ENCODE peak calls at places on chromosomes 7 and 10, in six cellular contexts. L, M, H, E, A and S are unnamed samples.

GRCh38 chr7:147803625-147804024 is 786.9 kb upstream of the C7orf33 start:
- DNase-seq in L (no peak), M (no peak), H (no peak), E (no peak), A (no peak), S (no peak)

GRCh38 chr10:110485541-110485940 is 12.2 kb upstream of the DUSP5 start:
- DNase-seq in L (no peak), M (no peak), H (no peak), E (no peak), A (no peak), S (no peak)

GRCh38 chr10:43653746-43654145 is 5.1 kb upstream of the ZNF32 start:
- DNase-seq in L (no peak), M (no peak), H (peak), E (no peak), A (no peak), S (no peak)

GRCh38 chr10:33196377-33196706 is 138.1 kb downstream of the NRP1 start:
- DNase-seq in L (no peak), M (no peak), H (no peak), E (no peak), A (no peak), S (no peak)

GRCh38 chr10:33162248-33162575 is 172.3 kb downstream of the NRP1 start:
- DNase-seq in L (no peak), M (no peak), H (no peak), E (no peak), A (no peak), S (no peak)

GRCh38 chr7:39691821-39692220 is 68.4 kb downstream of the RALA start:
- DNase-seq in L (no peak), M (no peak), H (peak), E (no peak), A (no peak), S (no peak)

GRCh38 chr10:58981846-58982245 is 194.6 kb upstream of the PHYHIPL start:
- DNase-seq in L (no peak), M (no peak), H (no peak), E (no peak), A (no peak), S (no peak)

GRCh38 chr7:74203157-74203556 is 6.6 kb upstream of the LAT2 start:
- DNase-seq in L (no peak), M (peak), H (peak), E (peak), A (no peak), S (no peak)

GRCh38 chr7:156932006-156932405 is 17.5 kb upstream of the NOM1 start:
- DNase-seq in L (no peak), M (no peak), H (no peak), E (no peak), A (no peak), S (no peak)

GRCh38 chr10:74234569-74234968 is 83.5 kb downstream of the ADK start:
- DNase-seq in L (no peak), M (no peak), H (no peak), E (no peak), A (peak), S (no peak)

GRCh38 chr7:151439855-151440798 is at the start of gene CRYGN:
- DNase-seq in L (no peak), M (peak), H (no peak), E (no peak), A (peak), S (no peak)

GRCh38 chr7:50092579-50093411 is at the start of gene ZPBP:
- DNase-seq in L (peak), M (peak), H (peak), E (peak), A (peak), S (no peak)

GRCh38 chr7:101248276-101248675 is 3.4 kb upstream of the FIS1 start:
- DNase-seq in L (no peak), M (no peak), H (no peak), E (no peak), A (no peak), S (no peak)

GRCh38 chr10:6083523-6084475 is 5.0 kb upstream of the RBM17 start:
- DNase-seq in L (no peak), M (no peak), H (peak), E (no peak), A (peak), S (no peak)

GRCh38 chr10:72637398-72637857 is 11.5 kb upstream of the MICU1 start:
- DNase-seq in L (no peak), M (no peak), H (peak), E (peak), A (no peak), S (no peak)

GRCh38 chr7:52634996-52635395 is 400.4 kb upstream of the POM121L12 start:
- DNase-seq in L (peak), M (peak), H (peak), E (no peak), A (no peak), S (no peak)

GRCh38 chr10:124493191-124493936 is 31.7 kb downstream of the LHPP start:
- DNase-seq in L (no peak), M (no peak), H (no peak), E (no peak), A (no peak), S (no peak)

GRCh38 chr7:18177815-18178660 is 150.4 kb upstream of the PRPS1L1 start:
- DNase-seq in L (no peak), M (peak), H (peak), E (no peak), A (no peak), S (no peak)

GRCh38 chr10:98301664-98302319 is 33.8 kb upstream of the LOXL4 start:
- DNase-seq in L (no peak), M (no peak), H (no peak), E (no peak), A (no peak), S (no peak)

GRCh38 chr7:134625571-134625970 is 21.1 kb upstream of the BPGM start:
- DNase-seq in L (no peak), M (no peak), H (peak), E (no peak), A (no peak), S (no peak)

GRCh38 chr10:117903854-117904253 is 142.9 kb downstream of the RAB11FIP2 start:
- DNase-seq in L (no peak), M (no peak), H (no peak), E (no peak), A (no peak), S (no peak)

GRCh38 chr10:97713828-97714400 is 384 bp downstream of the MARVELD1 start:
- DNase-seq in L (peak), M (peak), H (peak), E (peak), A (peak), S (peak)

GRCh38 chr7:136086712-136087111 is 109.6 kb upstream of the MTPN start:
- DNase-seq in L (peak), M (peak), H (peak), E (peak), A (peak), S (peak)

GRCh38 chr10:21195149-21195731 is 298.1 kb upstream of the NEBL start:
- DNase-seq in L (no peak), M (no peak), H (no peak), E (no peak), A (no peak), S (no peak)

GRCh38 chr10:102410427-102411073 is 8.0 kb downstream of the PSD start:
- DNase-seq in L (peak), M (peak), H (no peak), E (no peak), A (peak), S (no peak)

DNA sequence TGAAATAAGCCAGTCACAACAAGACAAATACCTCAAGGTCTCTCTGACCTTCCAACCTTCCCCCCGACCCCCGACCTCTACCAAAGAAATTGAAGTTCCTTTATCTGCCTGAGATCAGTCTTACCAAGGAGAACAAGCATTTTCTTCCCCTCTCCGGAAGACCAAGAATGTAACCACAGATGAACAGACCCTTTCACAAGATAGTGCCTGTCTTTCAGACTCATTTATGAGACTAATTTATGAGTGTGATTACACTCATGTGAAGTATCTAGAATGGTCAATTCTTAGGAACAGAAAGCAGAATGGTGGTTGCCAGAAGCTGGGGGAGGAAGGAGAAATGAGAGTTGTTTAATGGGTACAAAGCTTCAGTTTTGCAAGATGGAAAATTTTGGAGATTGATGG is 108.9 kb upstream of the MKLN1 start:
- DNase-seq in L (no peak), M (no peak), H (no peak), E (no peak), A (no peak), S (no peak)
- H3K27ac ChIP-seq in L (peak), M (no peak), H (no peak), E (peak), A (no peak), S (peak)

GRCh38 chr7:126450269-126450671 is 802.5 kb downstream of the GRM8 start:
- DNase-seq in L (no peak), M (no peak), H (peak), E (no peak), A (no peak), S (no peak)
- H3K27ac ChIP-seq in L (no peak), M (no peak), H (no peak), E (peak), A (no peak), S (no peak)

DNA sequence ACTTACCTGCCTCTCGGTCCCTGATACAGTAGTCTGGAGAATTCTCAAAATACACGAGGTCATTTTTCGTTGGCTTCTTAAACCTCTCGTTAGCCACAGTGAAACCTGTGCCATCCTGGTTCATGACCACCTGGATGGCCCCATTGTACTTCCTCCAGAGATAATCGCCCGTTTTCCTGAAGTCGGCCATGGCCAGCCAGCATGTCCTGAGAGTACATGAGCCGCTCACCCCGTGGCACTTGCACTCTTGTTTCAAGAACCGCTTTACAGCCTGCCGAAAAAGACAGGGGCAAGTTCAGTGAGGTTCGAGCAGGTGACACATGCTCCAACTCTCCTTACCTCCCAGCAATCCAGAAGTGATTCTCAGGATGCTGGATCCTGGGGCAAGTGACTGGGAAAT is 25.3 kb downstream of the WNT2 start:
- DNase-seq in L (no peak), M (no peak), H (no peak), E (no peak), A (no peak), S (no peak)
- H3K27ac ChIP-seq in L (no peak), M (no peak), H (no peak), E (no peak), A (no peak), S (no peak)

DNA sequence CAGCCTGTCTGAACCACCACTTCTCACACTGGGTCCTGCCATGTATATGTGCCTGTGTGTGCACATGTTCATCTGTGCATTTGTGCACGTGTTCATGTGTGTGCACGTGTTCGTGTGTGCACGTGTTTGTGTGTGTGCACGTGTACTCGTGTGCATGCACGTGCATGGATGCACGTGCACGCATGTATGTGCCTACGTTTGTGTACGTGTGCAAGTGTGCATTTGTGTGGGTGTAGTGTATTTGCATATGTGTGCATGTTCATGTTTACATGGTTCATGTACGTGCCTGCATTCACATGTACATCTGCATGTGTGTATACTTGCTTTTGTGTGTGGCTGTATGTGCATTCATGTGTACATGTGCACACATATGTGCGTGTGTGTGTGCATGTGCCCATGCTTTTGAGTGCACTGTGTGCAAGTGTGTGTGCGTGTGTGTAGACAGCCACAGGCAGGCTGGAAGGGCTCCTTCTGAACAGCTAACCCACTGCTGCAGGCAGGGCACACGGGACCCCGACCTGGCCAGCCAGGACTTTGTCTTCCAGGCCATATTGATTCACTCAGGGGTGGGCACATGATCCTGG is 28.2 kb downstream of the SLC29A4 start:
- DNase-seq in L (no peak), M (no peak), H (no peak), E (no peak), A (no peak), S (no peak)
- H3K27ac ChIP-seq in L (no peak), M (no peak), H (no peak), E (no peak), A (no peak), S (no peak)

GRCh38 chr10:24207781-24208611 is 942 bp upstream of the KIAA1217 start:
- DNase-seq in L (no peak), M (peak), H (peak), E (peak), A (no peak), S (no peak)

GRCh38 chr10:24205846-24206245 is 3.1 kb upstream of the KIAA1217 start:
- DNase-seq in L (no peak), M (no peak), H (peak), E (no peak), A (no peak), S (no peak)

GRCh38 chr10:24208661-24209420 is at the start of gene KIAA1217:
- DNase-seq in L (no peak), M (peak), H (peak), E (peak), A (no peak), S (peak)

GRCh38 chr10:24206926-24207701 is 1.8 kb upstream of the KIAA1217 start:
- DNase-seq in L (no peak), M (peak), H (no peak), E (no peak), A (no peak), S (no peak)

DNA sequence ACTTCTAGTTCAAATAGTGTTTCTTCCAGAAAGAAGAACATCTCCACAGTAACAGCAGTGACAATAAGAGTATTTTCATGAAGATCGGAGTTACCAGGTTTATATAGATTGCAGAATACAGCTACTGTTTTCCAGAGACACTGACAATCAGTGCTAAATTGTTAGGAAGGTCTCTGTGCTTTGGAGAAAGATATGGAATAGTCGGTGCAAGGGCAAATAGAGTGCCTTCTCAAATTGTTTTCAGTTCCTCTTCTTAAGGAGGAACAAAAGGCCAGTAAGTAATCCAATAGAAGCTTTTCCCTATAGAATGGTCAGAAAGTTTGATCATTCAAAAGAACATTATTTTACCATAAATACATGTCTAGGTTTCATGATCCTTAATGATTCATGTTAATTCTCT is 2.6 kb upstream of the KIAA1217 start:
- DNase-seq in L (no peak), M (no peak), H (no peak), E (no peak), A (no peak), S (no peak)
- H3K27ac ChIP-seq in L (no peak), M (peak), H (no peak), E (peak), A (no peak), S (no peak)

DNA sequence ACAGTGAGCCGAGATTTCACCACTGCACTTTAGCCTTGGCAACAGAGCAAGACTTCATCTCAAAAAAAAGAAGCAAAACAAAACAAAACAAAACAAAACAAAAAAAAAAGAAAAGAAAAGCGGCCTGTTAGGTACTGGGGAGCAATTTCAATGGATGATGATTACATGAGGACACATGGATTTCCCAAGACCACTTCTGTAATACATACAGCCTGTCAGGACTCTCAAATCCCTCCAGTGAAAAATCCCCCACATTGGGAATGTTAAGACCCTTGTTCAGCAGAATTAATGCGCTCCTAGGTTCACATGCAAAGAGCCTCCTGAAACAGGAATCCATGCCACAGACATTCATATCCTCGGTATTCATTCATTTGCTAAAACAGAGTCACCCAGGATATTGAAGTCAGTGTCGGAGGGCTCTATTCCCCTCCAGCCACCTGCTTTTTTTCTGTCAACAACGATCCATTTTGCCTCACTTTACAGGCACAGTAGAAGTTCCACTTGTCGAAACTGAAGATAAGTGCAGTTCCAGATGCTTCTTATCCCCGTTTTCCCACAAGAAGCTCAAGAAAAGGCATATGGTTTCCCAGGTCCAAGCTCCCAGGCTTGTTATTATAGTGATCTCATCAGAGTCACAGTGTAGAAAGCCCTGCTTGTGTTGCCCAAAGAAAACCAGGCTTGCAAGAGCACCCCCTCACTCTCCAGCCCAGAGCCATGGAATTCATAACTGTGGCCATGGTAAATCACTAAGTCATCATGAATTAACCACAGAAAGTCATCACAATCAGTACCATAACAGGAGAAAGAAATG is 20.2 kb downstream of the SLC16A12 start:
- DNase-seq in L (no peak), M (peak), H (peak), E (peak), A (no peak), S (no peak)
- H3K27ac ChIP-seq in L (no peak), M (peak), H (peak), E (peak), A (no peak), S (no peak)